ENCODE peak calls at places on chromosomes 4 and X, in six cellular contexts. O is RPMI7951; R is neural crest cell; K is left ventricle myocardium superior; H is ovary; T is activated CD8-positive, alpha-beta memory T cell treated with anti-CD3 and anti-CD28 coated beads for 1 hour. X is an unnamed sample.

GRCh38 chr4:184932343-184932742 is 85.9 kb upstream of the HELT start:
- DNase-seq in R (no peak), O (no peak), H (no peak), K (peak), T (no peak), X (no peak)

GRCh38 chrX:9466115-9466495 is 1.2 kb downstream of the TBL1X start:
- DNase-seq in H (peak), K (peak), R (peak), T (no peak), O (peak), X (peak)

GRCh38 chr4:101279377-101279871 is 67.9 kb downstream of the PPP3CA start:
- DNase-seq in K (peak), R (no peak), H (peak), O (peak), T (no peak), X (peak)

GRCh38 chr4:56229947-56230346 is 157.3 kb downstream of the AASDH start:
- DNase-seq in H (no peak), T (no peak), R (no peak), K (no peak), O (no peak), X (no peak)

GRCh38 chrX:88170528-88170927 is 576.5 kb upstream of the CPXCR1 start:
- DNase-seq in O (no peak), R (no peak), T (no peak), K (no peak), H (no peak), X (no peak)

GRCh38 chr4:182293836-182294235 is 50.6 kb downstream of the TENM3 start:
- DNase-seq in O (no peak), T (no peak), K (no peak), R (no peak), H (no peak), X (no peak)

GRCh38 chr4:80831383-80832361 is 198.8 kb upstream of the BMP3 start:
- DNase-seq in R (no peak), H (no peak), O (no peak), T (no peak), K (no peak), X (no peak)

GRCh38 chr4:40844261-40844660 is 94.5 kb downstream of the NSUN7 start:
- DNase-seq in K (no peak), T (no peak), H (no peak), R (no peak), O (no peak), X (no peak)

GRCh38 chr4:140735317-140735716 is 20.9 kb downstream of the TBC1D9 start:
- DNase-seq in T (no peak), R (no peak), O (no peak), H (no peak), K (no peak), X (no peak)

GRCh38 chr4:48372272-48372671 is 30.9 kb downstream of the SLAIN2 start:
- DNase-seq in H (no peak), K (no peak), R (no peak), O (no peak), T (no peak), X (no peak)

GRCh38 chr4:68175562-68176155 is 46.0 kb upstream of the TMPRSS11F start:
- DNase-seq in K (no peak), H (no peak), T (no peak), R (peak), O (peak), X (no peak)

GRCh38 chr4:186554485-186554884 is 882 bp downstream of the MTNR1A start:
- DNase-seq in K (no peak), R (peak), T (no peak), O (no peak), H (no peak), X (no peak)

GRCh38 chrX:15947648-15948317 is 93.2 kb upstream of the AP1S2 start:
- DNase-seq in O (peak), T (no peak), H (no peak), R (no peak), K (no peak), X (no peak)

GRCh38 chr4:15163284-15163645 is 161.0 kb downstream of the CPEB2 start:
- DNase-seq in K (no peak), R (no peak), T (no peak), H (no peak), O (no peak), X (no peak)

GRCh38 chr4:104591505-104591904 is 96.8 kb upstream of the CXXC4 start:
- DNase-seq in K (peak), T (no peak), O (no peak), H (no peak), R (peak), X (peak)

GRCh38 chr4:152036626-152037025 is 275.8 kb upstream of the GATB start:
- DNase-seq in K (no peak), H (no peak), T (no peak), O (no peak), R (no peak), X (no peak)

GRCh38 chrX:41025926-41026325 is 59.3 kb upstream of the USP9X start:
- DNase-seq in O (peak), T (no peak), H (no peak), R (no peak), K (no peak), X (no peak)

GRCh38 chrX:132622130-132622529 is 133.3 kb upstream of the MBNL3 start:
- DNase-seq in H (no peak), O (peak), K (no peak), T (no peak), R (no peak), X (no peak)

GRCh38 chrX:37745835-37746234 is 34.0 kb upstream of the CYBB start:
- DNase-seq in R (no peak), T (no peak), H (no peak), O (no peak), K (no peak), X (no peak)

GRCh38 chrX:8748855-8749254 is 16.9 kb upstream of the ANOS1 start:
- DNase-seq in H (no peak), R (no peak), K (no peak), O (peak), T (no peak), X (no peak)

GRCh38 chr4:167218022-167218608 is 16.2 kb downstream of the SPOCK3 start:
- DNase-seq in T (no peak), H (no peak), K (no peak), O (no peak), R (no peak), X (no peak)

GRCh38 chr4:173237152-173237551 is 68.5 kb downstream of the GALNT7 start:
- DNase-seq in H (no peak), R (no peak), O (peak), K (no peak), T (no peak), X (no peak)

GRCh38 chrX:45903781-45904201 is 641.4 kb downstream of the ZNF674 start:
- DNase-seq in T (no peak), O (peak), R (no peak), H (no peak), K (no peak), X (no peak)

GRCh38 chr4:74534936-74535335 is 90.0 kb downstream of the AREG start:
- DNase-seq in R (no peak), O (peak), K (no peak), H (no peak), T (no peak), X (no peak)

GRCh38 chr4:167606551-167606950 is 372.3 kb upstream of the SPOCK3 start:
- DNase-seq in O (no peak), H (no peak), K (no peak), T (no peak), R (no peak), X (no peak)

GRCh38 chrX:123487226-123487625 is 245.6 kb downstream of the THOC2 start:
- DNase-seq in K (no peak), H (no peak), R (no peak), O (no peak), T (no peak), X (no peak)

GRCh38 chr4:25965629-25966028 is 51.6 kb downstream of the SMIM20 start:
- DNase-seq in T (no peak), O (no peak), H (no peak), R (no peak), K (no peak), X (no peak)

X was measured in right cardiac atrium.